ENCODE peak calls at places on chromosomes 7 and 10, in five cellular contexts. Z, M, V, O and A are unnamed samples.

GRCh38 chr7:140541176-140541512 is 61.8 kb upstream of the MKRN1 start:
- DNase-seq in Z (no peak), M (no peak), V (no peak), O (no peak), A (no peak)

GRCh38 chr10:49761789-49762565 is at the start of gene OGDHL:
- DNase-seq in Z (no peak), M (no peak), V (peak), O (peak), A (no peak)

GRCh38 chr10:114526497-114527238 is 122.4 kb upstream of the AFAP1L2 start:
- DNase-seq in Z (peak), M (peak), V (peak), O (peak), A (no peak)

GRCh38 chr7:4842302-4843064 is 19.3 kb downstream of the PAPOLB start:
- DNase-seq in Z (no peak), M (no peak), V (no peak), O (no peak), A (no peak)

GRCh38 chr7:42274052-42274451 is 37.0 kb upstream of the GLI3 start:
- DNase-seq in Z (no peak), M (no peak), V (no peak), O (peak), A (no peak)

GRCh38 chr10:22825841-22826240 is 102.0 kb upstream of the ARMC3 start:
- DNase-seq in Z (no peak), M (no peak), V (no peak), O (no peak), A (no peak)

GRCh38 chr10:6411424-6411823 is 168.7 kb downstream of the PRKCQ start:
- DNase-seq in Z (no peak), M (no peak), V (no peak), O (no peak), A (no peak)

GRCh38 chr7:130595986-130596385 is 72.6 kb downstream of the COPG2 start:
- DNase-seq in Z (no peak), M (no peak), V (no peak), O (peak), A (no peak)

GRCh38 chr7:359226-359775 is 69.3 kb downstream of the FOXL3 start:
- DNase-seq in Z (no peak), M (no peak), V (no peak), O (no peak), A (no peak)

GRCh38 chr7:112481833-112482669 is 1.3 kb downstream of the LSMEM1 start:
- DNase-seq in Z (no peak), M (no peak), V (no peak), O (peak), A (no peak)

GRCh38 chr7:143148050-143148449 is 16.2 kb downstream of the PIP start:
- DNase-seq in Z (no peak), M (no peak), V (no peak), O (no peak), A (no peak)

GRCh38 chr10:101310528-101311439 is 43.2 kb upstream of the BTRC start:
- DNase-seq in Z (no peak), M (peak), V (no peak), O (peak), A (no peak)

GRCh38 chr7:107027208-107027607 is 17.3 kb upstream of the PRKAR2B start:
- DNase-seq in Z (no peak), M (no peak), V (no peak), O (no peak), A (no peak)

GRCh38 chr10:119516381-119517234 is 25.9 kb downstream of the RGS10 start:
- DNase-seq in Z (no peak), M (no peak), V (no peak), O (no peak), A (no peak)

GRCh38 chr10:790821-791551 is 101.5 kb upstream of the DIP2C start:
- DNase-seq in Z (peak), M (no peak), V (no peak), O (no peak), A (no peak)

GRCh38 chr10:122126763-122127659 is 138.0 kb downstream of the TACC2 start:
- DNase-seq in Z (no peak), M (no peak), V (no peak), O (peak), A (no peak)

GRCh38 chr7:55185941-55186609 is 167.3 kb downstream of the EGFR start:
- DNase-seq in Z (no peak), M (no peak), V (no peak), O (peak), A (no peak)

GRCh38 chr10:22171131-22171530 is 46.7 kb downstream of the EBLN1 start:
- DNase-seq in Z (no peak), M (no peak), V (no peak), O (no peak), A (no peak)

GRCh38 chr7:46256870-46257528 is 335.9 kb upstream of the IGFBP3 start:
- DNase-seq in Z (no peak), M (no peak), V (no peak), O (no peak), A (no peak)

GRCh38 chr10:37490266-37490665 is 364.9 kb downstream of the ANKRD30A start:
- DNase-seq in Z (no peak), M (no peak), V (no peak), O (no peak), A (no peak)

GRCh38 chr7:33905389-33906032 is at the start of gene BMPER:
- DNase-seq in Z (no peak), M (no peak), V (peak), O (no peak), A (no peak)

GRCh38 chr10:69333205-69333604 is 54.9 kb downstream of the HK1 start:
- DNase-seq in Z (no peak), M (peak), V (no peak), O (peak), A (no peak)

GRCh38 chr10:12513775-12514663 is 164.7 kb downstream of the CAMK1D start:
- DNase-seq in Z (peak), M (no peak), V (no peak), O (no peak), A (no peak)

GRCh38 chr10:78207216-78207615 is 173.6 kb downstream of the RPS24 start:
- DNase-seq in Z (no peak), M (no peak), V (no peak), O (no peak), A (no peak)

GRCh38 chr10:6200588-6201510 is 1.9 kb upstream of the PFKFB3 start:
- DNase-seq in Z (no peak), M (no peak), V (peak), O (no peak), A (no peak)

GRCh38 chr7:74026406-74027123 is 1.4 kb upstream of the ELN start:
- DNase-seq in Z (peak), M (peak), V (peak), O (peak), A (peak)

GRCh38 chr7:132351858-132352539 is 224.3 kb downstream of the PLXNA4 start:
- DNase-seq in Z (no peak), M (no peak), V (no peak), O (no peak), A (no peak)

GRCh38 chr10:120475844-120476791 is 19.1 kb downstream of the PLPP4 start:
- DNase-seq in Z (peak), M (no peak), V (no peak), O (no peak), A (no peak)

GRCh38 chr10:124611738-124612137 is 132.4 kb downstream of the FAM53B start:
- DNase-seq in Z (no peak), M (no peak), V (no peak), O (no peak), A (no peak)

GRCh38 chr7:81993186-81993585 is 223.3 kb upstream of the HGF start:
- DNase-seq in Z (no peak), M (no peak), V (no peak), O (no peak), A (no peak)

GRCh38 chr7:120583835-120584586 is 273.9 kb downstream of the TSPAN12 start:
- DNase-seq in Z (no peak), M (no peak), V (no peak), O (peak), A (no peak)

GRCh38 chr10:52048051-52048450 is 266.0 kb upstream of the DKK1 start:
- DNase-seq in Z (no peak), M (no peak), V (no peak), O (no peak), A (no peak)
- TF ChIP-seq CTCF in Z (no peak), M (no peak), V (no peak), O (no peak), A (no peak)

GRCh38 chr7:16667355-16667754 is 21.4 kb downstream of the BZW2 start:
- DNase-seq in Z (no peak), M (no peak), V (no peak), O (no peak), A (no peak)

GRCh38 chr7:16668978-16669377 is 23.0 kb downstream of the BZW2 start:
- DNase-seq in Z (no peak), M (no peak), V (no peak), O (no peak), A (no peak)

GRCh38 chr7:16670021-16670420 is 24.0 kb downstream of the BZW2 start:
- DNase-seq in Z (no peak), M (no peak), V (no peak), O (no peak), A (no peak)

GRCh38 chr7:16669581-16669980 is 23.6 kb downstream of the BZW2 start:
- DNase-seq in Z (no peak), M (no peak), V (no peak), O (no peak), A (no peak)

GRCh38 chr7:16668049-16668858 is 22.3 kb downstream of the BZW2 start:
- DNase-seq in Z (peak), M (peak), V (no peak), O (peak), A (peak)
- TF ChIP-seq CTCF in Z (no peak), M (peak), V (no peak), O (peak), A (no peak)

GRCh38 chr7:88548399-88548798 is 211.1 kb upstream of the ZNF804B start:
- DNase-seq in Z (no peak), M (no peak), V (no peak), O (no peak), A (no peak)

GRCh38 chr7:88545663-88546062 is 213.8 kb upstream of the ZNF804B start:
- DNase-seq in Z (no peak), M (no peak), V (no peak), O (no peak), A (no peak)

GRCh38 chr7:88546808-88547207 is 212.7 kb upstream of the ZNF804B start:
- DNase-seq in Z (no peak), M (no peak), V (peak), O (peak), A (no peak)
- TF ChIP-seq CTCF in Z (no peak), M (no peak), V (peak), O (peak), A (no peak)

GRCh38 chr7:50610521-50611277 is 45.5 kb upstream of the DDC start:
- DNase-seq in Z (no peak), M (no peak), V (no peak), O (peak), A (no peak)
- TF ChIP-seq CTCF in Z (no peak), M (no peak), V (no peak), O (peak), A (no peak)

DNA sequence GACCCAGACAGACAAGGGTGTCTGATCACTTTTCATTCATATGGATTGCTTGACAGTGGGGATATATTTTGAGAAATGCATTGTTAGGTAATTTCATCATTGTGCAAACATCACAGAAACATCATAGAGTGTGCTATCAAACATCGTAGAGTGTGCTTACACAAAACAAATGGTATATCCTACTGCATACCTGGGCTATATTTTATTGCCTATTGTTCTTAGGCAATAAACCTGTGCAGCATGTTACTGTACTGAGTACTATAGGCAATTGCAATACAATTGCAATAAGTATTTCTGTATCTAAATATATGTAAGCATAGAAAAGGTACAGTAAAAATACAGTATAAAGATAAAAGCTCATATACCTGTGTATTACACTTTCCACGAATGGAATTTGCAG is 319.1 kb downstream of the KIF20B start:
- DNase-seq in Z (no peak), M (no peak), V (no peak), O (no peak), A (no peak)
- TF ChIP-seq CTCF in Z (no peak), M (no peak), V (no peak), O (no peak), A (no peak)